ENCODE peak calls at places on chromosome 3, in six cellular contexts. I is mesendoderm, Y is IMR-90, F is WERI-Rb-1, J is cardiac muscle cell, Z is heart left ventricle. R is an unnamed sample.

GRCh38 chr3:14175383-14176037 is 2.9 kb downstream of the XPC start:
- DNase-seq in I (no peak), Y (peak; percentile 25), F (no peak), J (no peak), Z (no peak), R (no peak)

GRCh38 chr3:59820352-59820934 is 770.6 kb upstream of the CFAP20DC start:
- DNase-seq in I (no peak), Y (peak; percentile 61), F (no peak), J (no peak), Z (no peak), R (no peak)

GRCh38 chr3:146469206-146470017 is at the start of gene PLSCR2:
- DNase-seq in I (peak; percentile 61), Y (no peak), F (peak; percentile 24), J (peak; percentile 15), Z (peak; percentile 64), R (peak; percentile 95)

GRCh38 chr3:24222165-24222805 is 272.4 kb downstream of the THRB start:
- DNase-seq in I (no peak), Y (no peak), F (no peak), J (no peak), Z (no peak), R (no peak)

GRCh38 chr3:99128205-99128604 is 226.7 kb upstream of the DCBLD2 start:
- DNase-seq in I (no peak), Y (peak; percentile 8), F (no peak), J (no peak), Z (no peak), R (no peak)

GRCh38 chr3:50303038-50303815 is at the start of gene HYAL1:
- DNase-seq in I (peak; percentile 84), Y (no peak), F (peak; percentile 94), J (peak; percentile 60), Z (peak; percentile 94), R (peak; percentile 91)

GRCh38 chr3:134545818-134546217 is 60.0 kb downstream of the CEP63 start:
- DNase-seq in I (no peak), Y (no peak), F (no peak), J (no peak), Z (no peak), R (no peak)

GRCh38 chr3:46183330-46183729 is 24.8 kb downstream of the CCR1 start:
- DNase-seq in I (no peak), Y (no peak), F (no peak), J (no peak), Z (no peak), R (no peak)

GRCh38 chr3:37216597-37217097 is 42.3 kb upstream of the LRRFIP2 start:
- DNase-seq in I (no peak), Y (no peak), F (no peak), J (no peak), Z (no peak), R (no peak)

GRCh38 chr3:156187146-156187769 is 66.9 kb downstream of the KCNAB1 start:
- DNase-seq in I (no peak), Y (peak; percentile 62), F (no peak), J (no peak), Z (no peak), R (no peak)

GRCh38 chr3:117695321-117695720 is 985.7 kb downstream of the TUSC7 start:
- DNase-seq in I (no peak), Y (peak; percentile 81), F (no peak), J (no peak), Z (no peak), R (no peak)

GRCh38 chr3:63662500-63662899 is 10.0 kb downstream of the SNTN start:
- DNase-seq in I (peak; percentile 77), Y (no peak), F (peak; percentile 10), J (peak; percentile 33), Z (no peak), R (no peak)

GRCh38 chr3:170414202-170414663 is 4.4 kb upstream of the CLDN11 start:
- DNase-seq in I (peak; percentile 82), Y (peak; percentile 93), F (peak; percentile 44), J (peak; percentile 77), Z (no peak), R (no peak)

GRCh38 chr3:48157215-48157840 is 30.9 kb downstream of the CDC25A start:
- DNase-seq in I (no peak), Y (peak; percentile 52), F (no peak), J (no peak), Z (no peak), R (peak; percentile 6)

DNA sequence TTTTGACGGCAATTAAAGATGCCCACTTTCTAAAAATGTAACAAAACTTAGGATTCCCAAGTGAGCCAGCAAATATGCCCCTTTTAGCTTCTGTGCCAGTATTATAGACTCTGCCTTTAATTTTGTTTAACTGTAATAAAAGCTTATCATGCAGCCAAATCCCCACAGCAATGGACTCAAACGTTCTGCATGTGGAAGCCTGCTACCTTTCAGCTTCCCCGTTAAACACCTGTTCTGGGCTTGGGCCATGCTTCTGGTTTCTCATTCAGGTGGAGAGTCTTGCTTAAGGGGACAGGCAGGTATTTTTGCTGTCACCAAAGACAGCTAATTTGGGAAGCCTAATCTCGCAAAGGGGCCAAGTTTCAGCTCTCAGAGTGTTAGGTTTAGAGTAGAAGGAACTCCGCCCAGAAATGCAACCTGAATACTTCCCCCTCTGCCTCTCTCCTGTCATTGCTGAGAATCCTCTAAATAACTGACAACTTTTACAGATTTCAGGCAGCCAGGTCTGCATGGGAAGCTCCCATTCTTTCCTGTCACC is 399.4 kb upstream of the ATP11B start:
- DNase-seq in I (no peak), Y (no peak), F (no peak), J (no peak), Z (no peak), R (no peak)
- H3K4me3 ChIP-seq in I (no peak overlapping the region), Y (no peak overlapping the region), F (no peak overlapping the region), J (no peak overlapping the region), Z (no peak overlapping the region), R (no peak overlapping the region)

GRCh38 chr3:193346259-193346658 is 32.3 kb downstream of the ATP13A5 start:
- DNase-seq in I (peak; percentile 68), Y (no peak), F (no peak), J (no peak), Z (no peak), R (no peak)

GRCh38 chr3:193350744-193351143 is 27.8 kb downstream of the ATP13A5 start:
- DNase-seq in I (no peak), Y (no peak), F (no peak), J (no peak), Z (no peak), R (no peak)

GRCh38 chr3:193348686-193349085 is 29.9 kb downstream of the ATP13A5 start:
- DNase-seq in I (peak; percentile 21), Y (no peak), F (no peak), J (no peak), Z (no peak), R (no peak)

GRCh38 chr3:193345431-193345830 is 33.1 kb downstream of the ATP13A5 start:
- DNase-seq in I (no peak), Y (no peak), F (no peak), J (no peak), Z (no peak), R (no peak)

GRCh38 chr3:193347507-193348501 is 30.7 kb downstream of the ATP13A5 start:
- DNase-seq in I (peak; percentile 64), Y (no peak), F (peak; percentile 16), J (no peak), Z (no peak), R (no peak)
- H3K4me3 ChIP-seq in I (no peak overlapping the region), Y (no peak overlapping the region), F (no peak overlapping the region), J (no peak overlapping the region), Z (no peak overlapping the region), R (no peak overlapping the region)

GRCh38 chr3:143011705-143012104 is 10.3 kb downstream of the U2SURP start:
- DNase-seq in I (no peak), Y (no peak), F (no peak), J (no peak), Z (no peak), R (no peak)
- H3K4me3 ChIP-seq in I (no peak overlapping the region), Y (no peak overlapping the region), F (no peak overlapping the region), J (no peak overlapping the region), Z (no peak overlapping the region), R (no peak overlapping the region)

GRCh38 chr3:160757624-160758106 is 1.6 kb downstream of the PPM1L start:
- DNase-seq in I (peak; percentile 8), Y (no peak), F (no peak), J (no peak), Z (no peak), R (no peak)

GRCh38 chr3:160754855-160755747 is 930 bp upstream of the PPM1L start:
- DNase-seq in I (peak; percentile 90), Y (peak; percentile 88), F (peak; percentile 94), J (peak; percentile 96), Z (peak; percentile 95), R (peak; percentile 98)

GRCh38 chr3:160756907-160757623 is 1.0 kb downstream of the PPM1L start:
- DNase-seq in I (peak; percentile 54), Y (no peak), F (no peak), J (peak; percentile 43), Z (peak; percentile 40), R (peak; percentile 82)

GRCh38 chr3:160755776-160756304 is at the start of gene PPM1L:
- DNase-seq in I (peak; percentile 71), Y (peak; percentile 12), F (peak; percentile 55), J (peak; percentile 79), Z (peak; percentile 68), R (peak; percentile 95)

DNA sequence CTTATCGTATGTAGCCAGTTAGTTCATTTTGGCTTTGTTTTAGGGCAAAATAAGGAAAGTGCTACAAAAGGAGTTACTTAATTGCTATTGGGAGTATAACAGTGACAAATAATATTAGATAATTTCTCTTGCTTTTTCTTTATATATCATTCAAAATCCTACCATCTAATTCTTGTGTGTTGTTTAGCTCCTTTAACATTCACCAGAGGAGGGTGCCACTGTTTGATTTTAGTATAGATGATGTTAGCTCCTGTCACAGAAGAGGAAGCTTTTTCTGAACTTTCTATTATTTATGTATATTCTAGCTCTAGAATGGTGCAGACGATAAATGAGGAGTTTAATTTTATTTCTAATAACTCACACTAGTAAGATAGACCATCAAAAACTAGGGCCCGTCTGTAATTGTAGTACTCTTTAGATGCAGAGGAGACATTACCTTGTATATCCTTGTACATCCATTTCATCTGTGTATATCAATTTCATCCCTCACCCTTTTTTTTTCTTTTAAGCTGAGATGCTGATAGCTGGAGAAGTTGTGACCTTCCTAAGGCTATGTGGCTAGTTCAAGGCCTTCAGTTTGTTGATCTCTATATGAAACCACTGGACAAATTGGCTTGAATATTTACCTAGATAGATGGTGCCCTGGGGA is 3.0 kb downstream of the PPM1L start:
- DNase-seq in I (no peak), Y (no peak), F (no peak), J (no peak), Z (no peak), R (no peak)
- H3K4me3 ChIP-seq in I (no peak overlapping the region), Y (no peak overlapping the region), F (no peak overlapping the region), J (no peak overlapping the region), Z (no peak overlapping the region), R (no peak overlapping the region)

DNA sequence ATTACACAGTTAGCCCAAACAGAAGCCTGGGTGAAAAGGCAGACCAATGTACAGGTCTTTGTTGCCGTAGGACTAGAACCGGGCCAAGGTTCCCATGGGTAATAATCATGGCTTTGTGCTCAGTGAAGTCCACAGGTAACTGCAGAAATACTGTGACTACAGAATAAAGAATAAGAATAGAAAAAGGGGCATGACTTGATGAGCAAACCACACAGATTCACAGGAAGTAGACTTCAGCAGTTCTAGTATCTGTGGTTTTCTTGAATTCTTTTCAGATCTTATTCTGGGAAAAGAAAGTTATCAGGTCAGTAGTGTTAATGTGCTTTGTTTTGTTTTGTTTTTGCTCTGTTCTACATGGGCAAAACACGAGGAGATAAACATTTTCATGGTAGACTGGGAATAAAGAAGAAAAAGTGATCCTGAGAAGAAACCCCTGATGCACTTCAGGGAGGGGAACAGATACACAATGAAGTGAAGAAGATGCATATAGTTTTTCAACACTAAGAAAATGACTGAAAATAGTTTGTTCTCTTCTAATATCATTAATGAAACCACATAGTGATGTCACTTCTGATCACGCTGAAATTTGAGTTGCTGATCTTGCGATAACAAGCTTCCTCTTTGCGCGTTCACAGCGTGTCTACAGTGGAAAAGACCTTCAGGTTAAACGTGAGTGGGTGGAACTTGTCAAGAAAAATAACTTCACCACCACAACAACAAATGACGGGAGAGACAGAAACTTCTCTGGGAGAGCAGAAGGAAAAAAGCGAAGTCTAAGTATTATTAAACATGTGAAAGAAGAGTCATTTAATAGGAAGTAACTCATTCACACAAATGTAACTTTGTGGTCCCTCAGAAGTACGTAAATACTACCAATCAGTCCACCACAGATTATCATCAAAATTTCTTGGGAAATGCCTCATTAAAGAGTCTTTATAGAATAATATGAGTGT is 315.8 kb upstream of the SATB1 start:
- DNase-seq in I (no peak), Y (no peak), F (no peak), J (no peak), Z (no peak), R (no peak)
- H3K4me3 ChIP-seq in I (no peak overlapping the region), Y (no peak overlapping the region), F (no peak overlapping the region), J (no peak overlapping the region), Z (no peak overlapping the region), R (peak overlapping the region; percentile 0)